ENCODE peak calls at places on chromosomes 13 and 19, in eight cellular contexts. B is A549, W is spleen, F is heart left ventricle, L is Peyer's patch, I is tibial nerve, V is lower leg skin, M is body of pancreas. G is an unnamed sample.

GRCh38 chr19:21608571-21608970 is 103.2 kb downstream of the ZNF429 start:
- DNase-seq in B (no peak), W (no peak), F (no peak), L (no peak), I (no peak), V (no peak), M (no peak), G (no peak)

GRCh38 chr13:78319101-78319627 is 284.2 kb downstream of the POU4F1 start:
- DNase-seq in B (no peak), W (no peak), F (no peak), L (no peak), I (no peak), V (no peak), M (no peak), G (no peak)

GRCh38 chr13:73337511-73337910 is 278.7 kb downstream of the KLF5 start:
- DNase-seq in B (no peak), W (no peak), F (no peak), L (no peak), I (no peak), V (no peak), M (no peak), G (no peak)

GRCh38 chr19:45547965-45548609 is 36.5 kb downstream of the OPA3 start:
- DNase-seq in B (peak; percentile 91), W (no peak), F (no peak), L (peak; percentile 67), I (no peak), V (peak; percentile 92), M (no peak), G (peak; percentile 61)

GRCh38 chr19:51760811-51761356 is at the start of gene FPR2:
- DNase-seq in B (no peak), W (no peak), F (no peak), L (no peak), I (no peak), V (no peak), M (no peak), G (no peak)

GRCh38 chr19:42422576-42423461 is 4.4 kb downstream of the LIPE start:
- DNase-seq in B (no peak), W (peak; percentile 82), F (peak; percentile 49), L (no peak), I (no peak), V (no peak), M (no peak), G (no peak)

GRCh38 chr19:41297628-41298326 is 12.2 kb upstream of the CCDC97 start:
- DNase-seq in B (no peak), W (peak; percentile 82), F (no peak), L (peak; percentile 91), I (no peak), V (no peak), M (peak; percentile 34), G (no peak)

GRCh38 chr19:54391589-54392061 is 23.6 kb upstream of the TTYH1 start:
- DNase-seq in B (no peak), W (no peak), F (no peak), L (no peak), I (no peak), V (no peak), M (no peak), G (no peak)

GRCh38 chr19:14434543-14435319 is 1.6 kb downstream of the PKN1 start:
- DNase-seq in B (no peak), W (peak; percentile 86), F (peak; percentile 79), L (peak; percentile 71), I (no peak), V (peak; percentile 91), M (peak; percentile 41), G (peak; percentile 79)

GRCh38 chr13:112053744-112054615 is 13.0 kb upstream of the SOX1 start:
- DNase-seq in B (no peak), W (peak; percentile 68), F (no peak), L (no peak), I (no peak), V (peak; percentile 72), M (no peak), G (no peak)

GRCh38 chr19:11044436-11044835 is 44.8 kb upstream of the LDLR start:
- DNase-seq in B (no peak), W (no peak), F (no peak), L (no peak), I (no peak), V (no peak), M (no peak), G (no peak)

GRCh38 chr19:38221421-38221820 is 2.6 kb downstream of the DPF1 start:
- DNase-seq in B (no peak), W (no peak), F (no peak), L (no peak), I (no peak), V (no peak), M (no peak), G (no peak)

GRCh38 chr13:34731486-34731885 is 210.6 kb upstream of the NBEA start:
- DNase-seq in B (no peak), W (no peak), F (no peak), L (no peak), I (no peak), V (no peak), M (no peak), G (no peak)

GRCh38 chr19:32022044-32022945 is 323.1 kb upstream of the ZNF507 start:
- DNase-seq in B (no peak), W (no peak), F (no peak), L (no peak), I (no peak), V (no peak), M (no peak), G (no peak)

GRCh38 chr13:30466841-30467252 is 1.1 kb upstream of the HMGB1 start:
- DNase-seq in B (no peak), W (no peak), F (no peak), L (no peak), I (no peak), V (no peak), M (no peak), G (no peak)

GRCh38 chr13:39451860-39452301 is 151.1 kb downstream of the LHFPL6 start:
- DNase-seq in B (no peak), W (no peak), F (peak; percentile 58), L (no peak), I (peak; percentile 40), V (no peak), M (peak; percentile 49), G (no peak)

GRCh38 chr19:18865973-18866799 is 29.8 kb downstream of the CERS1 start:
- DNase-seq in B (peak; percentile 58), W (peak; percentile 91), F (peak; percentile 61), L (peak; percentile 78), I (peak; percentile 51), V (no peak), M (peak; percentile 62), G (peak; percentile 86)

GRCh38 chr19:56383826-56384605 is 9.3 kb downstream of the ZNF582 start:
- DNase-seq in B (no peak), W (no peak), F (no peak), L (no peak), I (no peak), V (no peak), M (no peak), G (no peak)

GRCh38 chr13:72437458-72437857 is 290.0 kb downstream of the MZT1 start:
- DNase-seq in B (no peak), W (no peak), F (no peak), L (no peak), I (no peak), V (no peak), M (no peak), G (no peak)

GRCh38 chr13:95569966-95570365 is 17.4 kb downstream of the CLDN10 start:
- DNase-seq in B (no peak), W (no peak), F (no peak), L (no peak), I (no peak), V (no peak), M (no peak), G (no peak)

GRCh38 chr19:15252398-15253018 is 20.3 kb upstream of the EPHX3 start:
- DNase-seq in B (no peak), W (no peak), F (no peak), L (no peak), I (no peak), V (no peak), M (no peak), G (peak; percentile 43)

GRCh38 chr13:52615817-52616216 is 26.4 kb upstream of the HNRNPA1L2 start:
- DNase-seq in B (peak; percentile 8), W (no peak), F (no peak), L (no peak), I (no peak), V (no peak), M (no peak), G (no peak)

GRCh38 chr13:98307392-98307743 is 130.3 kb upstream of the RNF113B start:
- DNase-seq in B (no peak), W (no peak), F (no peak), L (no peak), I (no peak), V (no peak), M (no peak), G (no peak)

DNA sequence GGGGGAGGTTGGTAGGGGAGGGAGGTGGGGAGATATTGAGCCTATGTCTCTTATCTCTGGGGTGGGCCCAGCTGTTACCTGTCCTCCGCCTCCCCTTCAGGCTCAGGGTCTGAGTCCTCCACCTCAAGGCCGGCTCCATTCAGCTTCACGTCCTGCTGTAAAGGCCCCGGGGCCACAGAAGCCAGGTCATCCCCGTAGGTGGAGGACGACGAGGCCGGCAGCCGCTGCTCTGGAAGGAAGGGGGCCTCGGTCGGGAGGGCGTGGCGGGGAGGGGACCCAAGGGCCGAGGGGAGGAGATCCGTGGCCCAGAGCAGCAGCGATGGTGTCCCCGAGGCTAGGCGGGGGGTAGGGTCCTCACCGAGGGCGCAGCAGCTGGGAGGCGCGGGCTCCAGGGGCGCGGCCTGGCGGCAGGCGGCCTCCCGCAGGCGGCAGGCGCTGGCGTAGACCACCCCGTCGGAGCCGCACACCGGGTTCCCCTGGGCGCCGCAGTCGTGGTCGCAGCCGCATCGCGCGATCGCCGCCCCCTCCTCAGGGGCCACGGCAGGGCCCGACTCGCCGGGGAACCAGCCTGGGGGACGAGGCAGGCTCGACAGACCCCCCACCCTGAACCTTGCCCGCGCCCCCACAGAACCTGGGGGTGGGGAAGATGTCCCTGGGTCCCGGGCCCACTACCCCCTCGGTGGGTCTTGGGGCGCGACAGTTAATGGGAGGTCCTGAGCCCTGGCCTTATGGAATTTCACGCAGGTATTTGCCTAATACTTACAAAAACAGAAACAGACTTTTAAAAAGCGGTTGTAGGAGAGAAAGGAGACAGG is 7.5 kb downstream of the F2RL3 start:
- DNase-seq in B (no peak), W (peak; percentile 86), F (no peak), L (no peak), I (no peak), V (no peak), M (no peak), G (no peak)
- TF ChIP-seq POLR2A in B (no peak), W (no peak), F (peak; percentile 44), L (no peak), I (no peak), V (no peak), M (no peak), G (no peak)

GRCh38 chr19:4310247-4311121 is 6.1 kb downstream of the FSD1 start:
- DNase-seq in B (no peak), W (no peak), F (no peak), L (no peak), I (no peak), V (no peak), M (no peak), G (no peak)
- TF ChIP-seq POLR2A in B (no peak), W (no peak), F (no peak), L (no peak), I (no peak), V (no peak), M (no peak), G (no peak)

GRCh38 chr19:1224047-1224825 is 13.6 kb downstream of the CBARP start:
- DNase-seq in B (no peak), W (no peak), F (no peak), L (no peak), I (no peak), V (no peak), M (no peak), G (no peak)
- TF ChIP-seq POLR2A in B (no peak), W (no peak), F (no peak), L (no peak), I (no peak), V (no peak), M (no peak), G (no peak)

GRCh38 chr19:1248454-1249297 is at the start of gene MIDN:
- DNase-seq in B (no peak), W (peak; percentile 96), F (peak; percentile 89), L (peak; percentile 90), I (peak; percentile 66), V (peak; percentile 96), M (peak; percentile 88), G (peak; percentile 78)
- TF ChIP-seq POLR2A in B (peak; percentile 93), W (peak; percentile 89), F (peak; percentile 96), L (peak; percentile 93), I (peak; percentile 87), V (no peak), M (peak; percentile 93), G (peak; percentile 90)